ENCODE peak calls at places on chromosomes 3 and 15, in four cellular contexts. N is fibroblast of lung, S is HCT116, A is HepG2. Q is an unnamed sample.

GRCh38 chr3:11007534-11007933 is 15.0 kb downstream of the SLC6A1 start:
- DNase-seq in N (no peak), S (no peak), A (no peak), Q (no peak)

GRCh38 chr3:153026026-153026425 is 136.0 kb upstream of the RAP2B start:
- DNase-seq in N (peak), S (peak), A (peak), Q (peak)

GRCh38 chr3:184592411-184593200 is 31.0 kb downstream of the EPHB3 start:
- DNase-seq in N (peak), S (no peak), A (no peak), Q (no peak)

GRCh38 chr3:39011191-39011736 is 40.5 kb downstream of the SCN11A start:
- DNase-seq in N (no peak), S (no peak), A (no peak), Q (no peak)

GRCh38 chr3:16723994-16724393 is 118.8 kb upstream of the DAZL start:
- DNase-seq in N (no peak), S (peak), A (no peak), Q (peak)

GRCh38 chr3:80060664-80061063 is 292.9 kb upstream of the ROBO1 start:
- DNase-seq in N (peak), S (no peak), A (no peak), Q (peak)

GRCh38 chr3:100709840-100710235 is 544 bp downstream of the TFG start:
- DNase-seq in N (peak), S (no peak), A (no peak), Q (peak)

GRCh38 chr15:85500729-85501128 is 120.3 kb downstream of the AKAP13 start:
- DNase-seq in N (no peak), S (no peak), A (no peak), Q (no peak)

GRCh38 chr3:196093271-196094111 is 11.6 kb upstream of the TFRC start:
- DNase-seq in N (peak), S (no peak), A (no peak), Q (no peak)

GRCh38 chr15:89041507-89041906 is 46.7 kb upstream of the ABHD2 start:
- DNase-seq in N (no peak), S (no peak), A (no peak), Q (no peak)

GRCh38 chr15:53789654-53790053 is 30.2 kb upstream of the WDR72 start:
- DNase-seq in N (no peak), S (no peak), A (no peak), Q (no peak)

GRCh38 chr15:101165905-101166471 is 85.9 kb downstream of the CHSY1 start:
- DNase-seq in N (no peak), S (no peak), A (no peak), Q (no peak)

GRCh38 chr3:129004639-129005295 is 3.7 kb downstream of the EFCC1 start:
- DNase-seq in N (no peak), S (no peak), A (no peak), Q (no peak)

GRCh38 chr3:69272537-69272936 is 113.4 kb downstream of the FRMD4B start:
- DNase-seq in N (no peak), S (no peak), A (no peak), Q (no peak)

GRCh38 chr3:58880182-58880581 is 169.6 kb downstream of the CFAP20DC start:
- DNase-seq in N (peak), S (no peak), A (no peak), Q (peak)

GRCh38 chr3:12870942-12871341 is 29.6 kb upstream of the RPL32 start:
- DNase-seq in N (no peak), S (no peak), A (no peak), Q (no peak)

GRCh38 chr15:52786436-52787122 is 3.6 kb downstream of the ONECUT1 start:
- DNase-seq in N (no peak), S (no peak), A (peak), Q (no peak)

GRCh38 chr3:28623106-28623505 is 274.5 kb upstream of the AZI2 start:
- DNase-seq in N (no peak), S (no peak), A (no peak), Q (no peak)

GRCh38 chr3:10026084-10026890 is at the start of gene FANCD2:
- DNase-seq in N (peak), S (peak), A (peak), Q (peak)

GRCh38 chr15:41603941-41604660 is 45.1 kb downstream of the TYRO3 start:
- DNase-seq in N (peak), S (peak), A (peak), Q (peak)

GRCh38 chr3:11924518-11924917 is 77.8 kb upstream of the TAMM41 start:
- DNase-seq in N (no peak), S (no peak), A (no peak), Q (no peak)

GRCh38 chr3:9986230-9986725 is 363 bp downstream of the EMC3 start:
- DNase-seq in N (no peak), S (no peak), A (no peak), Q (no peak)

GRCh38 chr3:159881828-159882309 is 106.8 kb upstream of the IL12A start:
- DNase-seq in N (no peak), S (no peak), A (no peak), Q (no peak)

GRCh38 chr3:10855871-10856662 is 40.0 kb downstream of the SLC6A11 start:
- DNase-seq in N (no peak), S (peak), A (peak), Q (no peak)

GRCh38 chr15:29135266-29135665 is 134.4 kb downstream of the NSMCE3 start:
- DNase-seq in N (no peak), S (no peak), A (no peak), Q (no peak)

GRCh38 chr15:22253676-22254408 is 173.5 kb downstream of the OR4M2 start:
- DNase-seq in N (no peak), S (no peak), A (no peak), Q (no peak)

GRCh38 chr15:36428102-36428845 is 151.2 kb upstream of the CDIN1 start:
- DNase-seq in N (peak), S (peak), A (peak), Q (peak)

GRCh38 chr15:68310178-68310810 is 32.7 kb downstream of the FEM1B start:
- DNase-seq in N (no peak), S (no peak), A (no peak), Q (no peak)

GRCh38 chr15:60004846-60005351 is 788 bp downstream of the FOXB1 start:
- DNase-seq in N (peak), S (no peak), A (no peak), Q (no peak)

GRCh38 chr15:79170256-79170664 is 79.7 kb upstream of the RASGRF1 start:
- DNase-seq in N (no peak), S (no peak), A (no peak), Q (peak)

GRCh38 chr15:65072027-65072426 is 4.2 kb upstream of the RASL12 start:
- DNase-seq in N (no peak), S (no peak), A (no peak), Q (no peak)

GRCh38 chr15:43207024-43207423 is 13.8 kb downstream of the EPB42 start:
- DNase-seq in N (no peak), S (no peak), A (no peak), Q (no peak)

GRCh38 chr15:81351651-81352050 is 22.4 kb downstream of the TMC3 start:
- DNase-seq in N (no peak), S (no peak), A (no peak), Q (no peak)

GRCh38 chr15:81343371-81343770 is 19.4 kb upstream of the STARD5 start:
- DNase-seq in N (no peak), S (no peak), A (no peak), Q (no peak)

GRCh38 chr15:81347910-81348309 is 24.0 kb upstream of the STARD5 start:
- DNase-seq in N (no peak), S (no peak), A (no peak), Q (no peak)

GRCh38 chr15:81349271-81349670 is 24.7 kb downstream of the TMC3 start:
- DNase-seq in N (no peak), S (no peak), A (no peak), Q (no peak)
- TF ChIP-seq EZH2 in N (no peak), S (no peak), A (no peak), Q (no peak)

GRCh38 chr3:190773948-190774347 is 88.5 kb downstream of the GMNC start:
- DNase-seq in N (no peak), S (no peak), A (no peak), Q (no peak)

DNA sequence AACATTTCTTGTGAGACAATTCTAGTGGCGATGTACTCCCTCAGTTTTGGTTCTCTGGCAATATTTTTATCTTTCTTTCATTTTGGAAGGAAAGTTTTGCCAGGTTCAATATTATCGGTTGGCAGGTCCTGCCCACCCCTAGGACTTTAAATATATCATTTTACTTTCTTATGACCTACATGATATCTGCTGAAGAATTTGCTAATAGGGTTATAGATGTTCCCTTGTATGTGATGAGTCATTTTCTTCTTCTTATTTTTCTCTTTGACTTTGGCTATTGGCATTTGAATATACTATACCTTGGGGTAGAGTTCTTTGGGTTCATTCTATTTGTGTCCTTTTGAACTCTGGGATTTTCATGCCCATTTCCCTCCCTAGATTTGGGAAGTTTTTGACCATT is 89.7 kb downstream of the GMNC start:
- DNase-seq in N (no peak), S (no peak), A (no peak), Q (no peak)
- H3K9ac ChIP-seq in N (no peak), S (no peak), A (no peak), Q (no peak)

GRCh38 chr3:194396897-194397756 is 1.9 kb downstream of the GP5 start:
- DNase-seq in N (peak), S (no peak), A (no peak), Q (no peak)
- TF ChIP-seq EZH2 in N (peak), S (no peak), A (no peak), Q (no peak)

GRCh38 chr3:158713094-158713499 is 19.2 kb downstream of the RARRES1 start:
- DNase-seq in N (peak), S (no peak), A (no peak), Q (no peak)
- H3K9ac ChIP-seq in N (no peak), S (no peak), A (no peak), Q (no peak)

GRCh38 chr3:46892285-46893145 is 15.0 kb downstream of the PTH1R start:
- DNase-seq in N (peak), S (peak), A (no peak), Q (peak)
- TF ChIP-seq EZH2 in N (no peak), S (no peak), A (peak), Q (no peak)

GRCh38 chr3:120203621-120204020 is 81.4 kb downstream of the GPR156 start:
- DNase-seq in N (no peak), S (no peak), A (no peak), Q (no peak)

GRCh38 chr3:120198305-120198878 is 86.6 kb downstream of the GPR156 start:
- DNase-seq in N (peak), S (peak), A (peak), Q (peak)

GRCh38 chr3:120202363-120202762 is 82.7 kb downstream of the GPR156 start:
- DNase-seq in N (no peak), S (no peak), A (no peak), Q (no peak)

GRCh38 chr3:120203016-120203415 is 82.0 kb downstream of the GPR156 start:
- DNase-seq in N (peak), S (no peak), A (no peak), Q (peak)

DNA sequence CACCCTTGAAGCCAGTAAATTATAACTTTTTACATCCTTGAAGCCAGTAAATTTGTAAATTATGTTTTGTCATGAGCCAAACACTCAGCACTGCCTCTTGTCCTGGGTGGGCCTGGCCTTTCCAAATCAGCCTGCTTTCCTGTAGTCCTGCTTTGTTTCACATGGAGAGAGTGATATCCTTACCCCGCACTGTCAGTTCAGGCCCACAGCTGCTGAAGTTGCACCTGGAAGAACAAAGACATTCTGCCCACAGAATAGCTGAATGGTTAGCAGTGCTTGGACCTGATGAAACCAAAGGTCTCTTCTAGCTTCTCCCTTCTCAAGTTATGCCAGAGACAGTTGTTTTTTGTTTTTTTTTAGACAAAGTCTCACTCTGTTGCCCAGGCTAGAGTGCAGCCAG is 84.2 kb downstream of the GPR156 start:
- DNase-seq in N (no peak), S (no peak), A (no peak), Q (no peak)
- H3K9ac ChIP-seq in N (no peak), S (no peak), A (no peak), Q (no peak)

Q was measured in PC-3.